ENCODE peak calls at places on chromosomes 13 and 19, in four cellular contexts. H, E, F and K are unnamed samples.

GRCh38 chr19:13002389-13002898 is 7.2 kb downstream of the NFIX start:
- DNase-seq in H (no peak), E (no peak), F (no peak), K (no peak)

GRCh38 chr13:51895906-51896888 is 34.4 kb downstream of the CCDC70 start:
- DNase-seq in H (peak), E (peak), F (peak), K (peak)

GRCh38 chr19:7699422-7700127 is 2.4 kb downstream of the FCER2 start:
- DNase-seq in H (no peak), E (no peak), F (no peak), K (peak)

GRCh38 chr19:41427647-41428480 is 690 bp upstream of the B3GNT8 start:
- DNase-seq in H (peak), E (no peak), F (no peak), K (peak)

GRCh38 chr13:26483546-26483945 is 73.9 kb upstream of the WASF3 start:
- DNase-seq in H (no peak), E (no peak), F (no peak), K (no peak)

GRCh38 chr13:51729853-51730553 is 74.0 kb downstream of the DHRS12 start:
- DNase-seq in H (no peak), E (peak), F (no peak), K (peak)

GRCh38 chr19:49338691-49339363 is 3.6 kb downstream of the CD37 start:
- DNase-seq in H (peak), E (no peak), F (peak), K (peak)

GRCh38 chr13:97308735-97309429 is 86.7 kb downstream of the MBNL2 start:
- DNase-seq in H (no peak), E (peak), F (no peak), K (no peak)

GRCh38 chr13:97342136-97342535 is 91.8 kb upstream of the RAP2A start:
- DNase-seq in H (no peak), E (no peak), F (no peak), K (no peak)

GRCh38 chr19:29606420-29606747 is 301 bp downstream of the POP4 start:
- DNase-seq in H (no peak), E (no peak), F (no peak), K (no peak)

GRCh38 chr19:13033819-13034611 is 38.7 kb downstream of the NFIX start:
- DNase-seq in H (peak), E (peak), F (no peak), K (peak)

GRCh38 chr19:47421844-47422395 is 2.6 kb upstream of the MEIS3 start:
- DNase-seq in H (peak), E (no peak), F (no peak), K (peak)

GRCh38 chr19:29404951-29405727 is 120.7 kb upstream of the VSTM2B start:
- DNase-seq in H (peak), E (no peak), F (peak), K (peak)

GRCh38 chr19:496333-496634 is at the start of gene MADCAM1:
- DNase-seq in H (peak), E (no peak), F (no peak), K (no peak)

GRCh38 chr13:73922728-73923393 is 211.3 kb downstream of the KLF12 start:
- DNase-seq in H (no peak), E (peak), F (no peak), K (no peak)

GRCh38 chr13:112896736-112897602 is 72.0 kb upstream of the MCF2L start:
- DNase-seq in H (no peak), E (no peak), F (no peak), K (no peak)

GRCh38 chr13:91470084-91470621 is 71.7 kb downstream of the GPC5 start:
- DNase-seq in H (no peak), E (no peak), F (no peak), K (no peak)

GRCh38 chr13:89214115-89214514 is 1542.9 kb downstream of the SLITRK5 start:
- DNase-seq in H (no peak), E (no peak), F (no peak), K (no peak)

GRCh38 chr13:95176611-95177259 is 124.5 kb downstream of the ABCC4 start:
- DNase-seq in H (no peak), E (peak), F (no peak), K (no peak)

GRCh38 chr19:45428385-45429231 is 4.9 kb upstream of the ERCC1 start:
- DNase-seq in H (peak), E (peak), F (no peak), K (peak)

GRCh38 chr13:107493271-107493670 is 722.1 kb downstream of the LIG4 start:
- DNase-seq in H (no peak), E (no peak), F (no peak), K (no peak)

GRCh38 chr19:46633130-46633529 is 2.9 kb downstream of the GNG8 start:
- DNase-seq in H (no peak), E (no peak), F (no peak), K (no peak)

GRCh38 chr13:75904012-75904411 is 267.9 kb downstream of the LMO7 start:
- DNase-seq in H (no peak), E (no peak), F (no peak), K (peak)

GRCh38 chr19:23071087-23071511 is 45.7 kb upstream of the ZNF730 start:
- DNase-seq in H (peak), E (peak), F (no peak), K (no peak)

GRCh38 chr19:32203161-32203560 is 142.2 kb upstream of the ZNF507 start:
- DNase-seq in H (no peak), E (no peak), F (no peak), K (no peak)

GRCh38 chr19:34193439-34193838 is 21.1 kb downstream of the LSM14A start:
- DNase-seq in H (no peak), E (no peak), F (no peak), K (no peak)

GRCh38 chr19:54464624-54465266 is 1.2 kb upstream of the LENG9 start:
- DNase-seq in H (peak), E (peak), F (peak), K (peak)

GRCh38 chr13:95603887-95604533 is 40.5 kb downstream of the DZIP1 start:
- DNase-seq in H (no peak), E (no peak), F (no peak), K (no peak)

GRCh38 chr19:8363803-8364771 is at the start of gene ANGPTL4:
- DNase-seq in H (peak), E (peak), F (no peak), K (peak)

GRCh38 chr13:35621989-35622388 is 145.5 kb upstream of the MAB21L1 start:
- DNase-seq in H (no peak), E (peak), F (no peak), K (peak)

GRCh38 chr19:51706296-51706695 is 13.2 kb downstream of the SPACA6 start:
- DNase-seq in H (no peak), E (no peak), F (no peak), K (no peak)

GRCh38 chr19:51708811-51709210 is 15.0 kb downstream of the HAS1 start:
- DNase-seq in H (no peak), E (no peak), F (no peak), K (no peak)

GRCh38 chr19:51709575-51709974 is 14.2 kb downstream of the HAS1 start:
- DNase-seq in H (no peak), E (no peak), F (no peak), K (no peak)

GRCh38 chr19:51704601-51705000 is 11.5 kb downstream of the SPACA6 start:
- DNase-seq in H (no peak), E (no peak), F (no peak), K (no peak)

GRCh38 chr19:51706885-51707284 is 13.8 kb downstream of the SPACA6 start:
- DNase-seq in H (no peak), E (no peak), F (no peak), K (no peak)
- H4K5ac ChIP-seq in H (no peak), E (no peak), F (no peak), K (no peak)

DNA sequence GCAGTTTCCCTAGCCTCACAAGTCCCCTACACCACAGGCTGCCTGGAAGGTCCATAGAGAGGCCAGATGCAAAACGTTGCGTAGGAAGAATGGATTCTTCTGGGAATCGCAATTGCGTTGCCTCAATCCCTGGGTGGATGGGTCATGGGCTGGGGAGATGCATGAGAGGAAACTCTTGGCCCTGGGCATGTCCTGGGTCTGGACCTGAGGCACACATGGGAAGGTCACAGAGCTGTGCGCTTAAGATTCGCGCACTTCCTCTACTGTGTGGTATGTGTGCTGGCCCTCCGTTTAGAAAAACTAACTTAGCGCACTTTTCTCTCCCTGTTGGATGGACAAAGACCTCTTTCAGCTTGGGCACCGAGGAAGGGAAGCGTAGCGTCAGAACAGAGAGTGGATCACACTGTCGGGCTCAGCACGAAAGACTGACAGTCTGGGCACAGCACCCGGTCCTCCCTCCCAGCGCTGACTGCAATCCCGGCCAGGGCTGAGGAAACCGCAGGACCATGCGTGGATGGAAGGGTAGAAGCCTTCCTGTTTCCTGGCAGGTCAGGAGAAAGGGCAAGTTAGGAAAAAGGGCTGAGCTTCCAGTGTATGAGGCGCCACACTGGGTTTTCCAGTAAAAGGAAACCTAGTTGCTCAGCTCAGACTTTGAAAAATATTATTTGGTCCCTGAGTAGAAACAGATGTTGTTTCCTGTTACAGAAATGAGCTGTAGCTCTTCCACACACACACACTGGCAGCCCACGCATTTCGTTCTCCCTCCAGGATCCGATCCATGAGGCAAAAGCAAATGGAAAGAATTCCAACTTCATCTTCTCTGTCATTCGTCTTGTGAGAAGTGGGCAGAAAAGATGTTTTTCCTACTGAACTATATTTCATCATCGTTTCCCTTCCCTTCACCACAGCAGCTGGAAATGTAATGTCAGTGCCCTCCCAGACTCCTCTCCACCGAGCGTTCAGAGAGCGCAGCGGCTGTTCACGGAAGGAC is 86.0 kb downstream of the ING1 start:
- DNase-seq in H (no peak), E (peak), F (no peak), K (no peak)
- H4K5ac ChIP-seq in H (no peak), E (peak), F (no peak), K (no peak)

DNA sequence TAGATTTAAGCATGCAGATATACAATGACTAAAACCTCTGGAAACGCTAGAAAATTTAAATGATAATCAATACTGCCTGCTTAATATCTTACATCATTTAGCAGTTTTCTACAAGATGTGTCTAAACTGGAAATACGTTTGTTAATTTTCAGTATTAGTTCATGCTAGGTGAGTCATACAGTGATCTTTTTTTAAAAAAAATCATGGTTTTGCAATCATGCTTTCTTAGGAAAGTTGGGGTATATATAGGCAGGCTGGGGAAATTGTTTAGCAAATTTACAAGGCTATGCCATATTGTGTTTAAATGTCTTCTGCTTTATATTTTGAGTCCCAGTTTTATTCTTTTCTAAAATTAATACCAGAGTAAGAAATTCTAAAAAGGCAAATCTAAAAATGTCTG is 245.4 kb upstream of the SPRY2 start:
- DNase-seq in H (no peak), E (no peak), F (no peak), K (no peak)
- H4K5ac ChIP-seq in H (no peak), E (no peak), F (no peak), K (no peak)

GRCh38 chr13:23202383-23202782 is 21.6 kb downstream of the SGCG start:
- DNase-seq in H (no peak), E (no peak), F (no peak), K (no peak)

GRCh38 chr13:23201870-23202269 is 21.1 kb downstream of the SGCG start:
- DNase-seq in H (no peak), E (no peak), F (no peak), K (no peak)

GRCh38 chr13:23205807-23206206 is 25.0 kb downstream of the SGCG start:
- DNase-seq in H (no peak), E (no peak), F (no peak), K (no peak)
- H4K5ac ChIP-seq in H (no peak), E (no peak), F (no peak), K (no peak)

GRCh38 chr13:29505511-29505910 is 90.0 kb downstream of the SLC7A1 start:
- DNase-seq in H (no peak), E (no peak), F (no peak), K (no peak)
- H4K5ac ChIP-seq in H (no peak), E (no peak), F (no peak), K (no peak)

DNA sequence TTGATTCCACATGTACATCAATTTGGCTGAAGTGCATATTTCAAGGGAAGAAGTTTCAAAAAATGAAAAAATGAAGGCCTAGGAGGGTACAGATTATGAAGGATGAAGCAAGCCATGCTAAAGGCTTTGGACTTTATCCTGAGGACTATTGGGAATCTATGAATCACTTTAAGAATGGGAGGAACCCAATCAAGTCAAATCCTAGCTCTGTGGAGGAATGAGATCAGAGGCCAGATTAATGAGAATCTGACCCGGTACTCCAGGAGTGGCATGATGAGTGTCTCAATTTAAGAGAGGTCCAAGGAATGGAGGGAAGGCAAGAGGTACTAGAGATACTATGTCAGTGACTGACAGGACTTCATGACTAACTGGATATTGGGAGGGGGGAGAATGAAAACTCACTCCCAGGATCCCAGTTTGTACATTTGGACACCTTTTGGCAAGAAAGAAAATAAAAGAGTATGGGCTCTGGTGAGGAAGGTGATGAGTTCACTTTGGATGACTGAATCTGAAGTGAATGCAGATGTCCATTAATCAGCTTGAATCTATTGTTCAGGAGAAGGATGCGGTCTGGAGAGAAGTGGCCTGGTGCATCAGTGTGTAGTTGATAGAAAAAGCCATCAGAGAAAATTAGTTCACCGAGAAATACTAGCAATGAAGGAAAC is 349.0 kb downstream of the EFNB2 start:
- DNase-seq in H (no peak), E (peak), F (no peak), K (no peak)
- H4K5ac ChIP-seq in H (no peak), E (no peak), F (no peak), K (no peak)

DNA sequence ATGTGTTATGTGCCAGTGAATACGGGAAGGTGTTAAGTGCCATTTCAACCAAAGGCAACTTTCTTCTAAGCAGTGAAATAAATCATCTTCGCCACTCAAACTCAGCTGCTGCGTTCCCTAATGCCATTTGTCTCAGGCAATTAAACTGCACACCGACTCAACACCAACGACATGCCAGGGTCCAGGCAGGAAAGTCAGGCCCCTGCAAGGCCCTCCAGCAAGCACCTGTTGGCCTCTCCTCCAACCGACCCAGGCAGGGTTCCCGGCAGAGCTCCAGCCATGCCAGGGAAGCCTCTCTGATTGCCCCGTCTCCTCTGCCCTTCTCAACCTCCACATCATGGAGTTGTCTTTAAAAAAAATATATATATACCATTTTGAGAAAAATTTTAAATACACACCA is 21.8 kb downstream of the SAFB2 start:
- DNase-seq in H (no peak), E (no peak), F (no peak), K (no peak)
- H4K5ac ChIP-seq in H (no peak), E (no peak), F (no peak), K (no peak)

GRCh38 chr19:14300281-14300680 is 81.0 kb upstream of the ADGRE5 start:
- DNase-seq in H (peak), E (no peak), F (no peak), K (peak)

GRCh38 chr19:14301150-14301549 is 80.1 kb upstream of the ADGRE5 start:
- DNase-seq in H (no peak), E (no peak), F (no peak), K (no peak)

GRCh38 chr19:14310055-14310454 is 71.2 kb upstream of the ADGRE5 start:
- DNase-seq in H (no peak), E (no peak), F (no peak), K (no peak)

GRCh38 chr19:14305706-14306105 is 75.5 kb upstream of the ADGRE5 start:
- DNase-seq in H (no peak), E (no peak), F (no peak), K (no peak)
- H4K5ac ChIP-seq in H (no peak), E (no peak), F (no peak), K (no peak)